ENCODE peak calls at places on chromosomes 13 and 19, in six cellular contexts. M, N, Y, X, S and B are unnamed samples.

GRCh38 chr13:111506131-111506530 is 185.7 kb downstream of the TEX29 start:
- DNase-seq in S (no peak), X (no peak), N (no peak), Y (no peak), M (no peak), B (no peak)

GRCh38 chr19:16764793-16765433 is 45.3 kb downstream of the NWD1 start:
- DNase-seq in M (no peak), N (no peak), Y (no peak), X (no peak), S (peak; percentile 35), B (no peak)

GRCh38 chr13:114049026-114049425 is 75.2 kb upstream of the C13orf46 start:
- DNase-seq in S (no peak), M (no peak), Y (no peak), X (no peak), N (peak; percentile 62), B (no peak)

GRCh38 chr13:74761794-74762193 is 627.6 kb upstream of the KLF12 start:
- DNase-seq in Y (no peak), N (no peak), X (peak; percentile 9), S (no peak), M (no peak), B (no peak)

GRCh38 chr13:106534844-106535551 is 464 bp downstream of the EFNB2 start:
- DNase-seq in N (peak; percentile 50), Y (no peak), S (peak; percentile 27), X (peak; percentile 32), M (peak; percentile 42), B (no peak)

GRCh38 chr19:14368011-14368513 is 13.2 kb upstream of the ADGRE5 start:
- DNase-seq in Y (no peak), N (no peak), S (peak; percentile 38), X (no peak), M (no peak), B (no peak)

GRCh38 chr13:88196106-88196505 is 524.9 kb downstream of the SLITRK5 start:
- DNase-seq in M (peak; percentile 2), Y (no peak), N (no peak), X (peak; percentile 13), S (no peak), B (no peak)

GRCh38 chr13:24161010-24161775 is 673 bp downstream of the SPATA13 start:
- DNase-seq in X (peak; percentile 44), M (peak; percentile 37), Y (no peak), N (peak; percentile 69), S (no peak), B (peak; percentile 88)

GRCh38 chr13:77026783-77027621 is at the start of gene FBXL3:
- DNase-seq in M (peak; percentile 91), S (peak; percentile 91), N (peak; percentile 90), X (peak; percentile 95), Y (peak; percentile 86), B (peak; percentile 98)

GRCh38 chr19:49590971-49591730 is at the start of gene PRR12:
- DNase-seq in N (peak; percentile 85), M (peak; percentile 72), X (peak; percentile 85), Y (peak; percentile 72), S (peak; percentile 57), B (peak; percentile 50)

GRCh38 chr19:52237771-52238400 is 31.5 kb upstream of the ZNF766 start:
- DNase-seq in Y (peak; percentile 56), S (peak; percentile 90), M (peak; percentile 72), X (peak; percentile 75), N (peak; percentile 75), B (no peak)

GRCh38 chr13:98571955-98572662 is 4.8 kb downstream of the STK24 start:
- DNase-seq in N (no peak), Y (no peak), S (no peak), M (peak; percentile 66), X (peak; percentile 22), B (no peak)

GRCh38 chr13:113109151-113110047 is 3.8 kb downstream of the F7 start:
- DNase-seq in Y (no peak), S (no peak), N (no peak), X (no peak), M (no peak), B (no peak)

GRCh38 chr19:8361921-8362793 is 1.8 kb upstream of the ANGPTL4 start:
- DNase-seq in S (peak; percentile 94), Y (peak; percentile 88), N (no peak), X (no peak), M (peak; percentile 98), B (peak; percentile 86)

DNA sequence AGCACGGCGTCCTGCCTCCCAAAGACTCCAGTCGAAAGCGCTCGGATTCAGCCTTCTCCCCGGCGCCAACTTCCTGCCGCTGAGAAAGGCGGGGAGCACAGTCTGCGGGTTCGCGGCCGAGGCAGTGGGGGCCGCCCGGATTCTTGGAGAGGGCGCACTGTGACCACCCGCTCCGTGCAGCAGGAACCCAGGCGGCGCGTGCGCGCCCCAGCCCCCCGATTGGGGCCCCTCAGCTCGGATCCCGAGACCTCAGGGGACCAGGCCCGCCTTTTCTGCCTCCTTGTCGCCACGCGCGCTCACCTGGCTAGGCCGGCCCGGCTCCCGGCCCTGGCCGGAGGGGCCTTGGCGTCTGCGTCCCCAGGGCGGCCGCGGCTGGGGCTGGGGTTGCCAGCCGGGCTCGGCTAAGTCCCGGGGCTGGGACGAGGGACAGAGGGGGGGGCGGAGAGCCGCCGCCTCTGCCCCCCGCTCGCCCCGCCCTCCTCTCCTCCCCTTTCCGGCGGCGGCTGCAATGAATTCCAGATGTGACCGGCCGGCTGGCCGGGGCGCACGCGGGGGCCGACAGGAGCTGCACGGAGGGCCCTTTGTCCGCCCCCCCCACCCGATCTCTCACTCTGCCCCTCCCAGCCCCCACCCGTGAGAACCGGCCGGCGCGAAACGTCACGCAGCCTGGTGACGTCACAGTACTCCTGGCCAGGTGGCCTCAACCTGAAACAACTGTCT is at the start of gene S1PR2:
- DNase-seq in X (peak; percentile 89), N (peak; percentile 68), M (peak; percentile 88), S (peak; percentile 89), Y (peak; percentile 80), B (peak; percentile 95)
- H3K4me1 ChIP-seq in X (no peaks in the 10 kb centered on the region), N (peaks cover 20% of the 10 kb centered on the region), M (peaks cover 19% of the 10 kb centered on the region), S (peaks cover 29% of the 10 kb centered on the region), Y (peaks cover 8% of the 10 kb centered on the region), B (peaks cover 68% of the 10 kb centered on the region)

GRCh38 chr13:99970761-99971575 is 599 bp downstream of the ZIC5 start:
- DNase-seq in S (no peak), M (no peak), Y (no peak), X (peak; percentile 76), N (no peak), B (peak; percentile 74)
- H3K27ac ChIP-seq in S (no peak overlapping the region), M (no peak overlapping the region), Y (no peak overlapping the region), X (peak overlapping the region; percentile 95), N (no peak overlapping the region), B (no peak overlapping the region)

DNA sequence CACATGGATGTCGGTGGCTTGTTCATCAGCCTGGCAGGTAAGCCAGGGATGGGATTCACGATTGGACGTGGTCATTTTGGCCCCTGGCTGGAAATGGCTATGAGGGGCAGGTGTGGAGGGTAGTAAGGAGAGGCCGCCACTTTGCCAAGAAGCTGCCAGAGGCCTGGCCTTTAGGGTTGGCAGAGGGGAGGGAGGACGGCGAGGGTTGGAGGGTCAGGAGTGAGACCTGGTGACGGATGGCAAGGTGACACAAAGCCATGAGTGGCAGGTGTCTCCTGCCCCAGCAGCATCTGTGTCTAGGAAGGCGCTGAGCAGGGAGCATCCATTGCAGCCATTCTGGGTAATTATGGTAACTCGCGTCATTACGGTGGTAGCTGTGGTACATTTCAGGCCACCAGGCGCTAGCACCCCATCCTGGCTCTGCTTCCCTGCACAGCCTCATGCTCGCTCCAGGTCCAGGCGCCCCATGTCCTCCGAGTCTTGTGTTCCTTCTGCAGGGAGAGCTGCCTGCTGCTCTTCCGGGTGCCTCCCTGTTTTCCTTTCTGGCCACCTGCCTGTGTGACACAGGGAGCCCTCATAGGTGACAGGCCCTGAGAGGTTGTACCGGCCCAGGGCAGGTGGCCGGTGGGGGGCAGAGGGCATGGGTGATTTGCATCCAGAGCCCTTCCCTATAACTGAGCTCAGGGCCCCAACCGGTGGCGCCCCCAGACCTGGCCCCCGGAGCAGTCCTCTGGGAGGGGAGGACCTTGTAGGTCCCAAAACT is 4.2 kb downstream of the SSBP4 start:
- DNase-seq in S (no peak), Y (no peak), N (no peak), X (no peak), M (no peak), B (peak; percentile 78)
- H3K4me1 ChIP-seq in S (peaks cover 16% of the 10 kb centered on the region), Y (peaks cover 31% of the 10 kb centered on the region), N (peaks cover 67% of the 10 kb centered on the region), X (peaks cover 4% of the 10 kb centered on the region), M (peaks cover 33% of the 10 kb centered on the region), B (peaks cover 36% of the 10 kb centered on the region)

GRCh38 chr19:46412983-46413261 is 442 bp downstream of the CCDC8 start:
- DNase-seq in N (no peak), X (no peak), M (no peak), Y (no peak), S (no peak), B (no peak)

GRCh38 chr19:46411088-46412033 is 2.0 kb downstream of the CCDC8 start:
- DNase-seq in N (no peak), Y (no peak), M (no peak), X (no peak), S (no peak), B (no peak)

GRCh38 chr19:46416077-46416709 is 2.8 kb upstream of the CCDC8 start:
- DNase-seq in M (peak; percentile 83), X (peak; percentile 96), Y (peak; percentile 90), S (peak; percentile 65), N (peak; percentile 55), B (peak; percentile 74)

GRCh38 chr19:46412034-46412982 is 1.1 kb downstream of the CCDC8 start:
- DNase-seq in N (no peak), M (no peak), Y (no peak), S (no peak), X (peak; percentile 47), B (peak; percentile 80)

GRCh38 chr19:46413262-46414031 is at the start of gene CCDC8:
- DNase-seq in N (no peak), M (peak; percentile 98), S (peak; percentile 39), Y (peak; percentile 95), X (peak; percentile 99), B (peak; percentile 80)
- H3K27ac ChIP-seq in N (no peak within 1 kb of the TSS), M (peak within 1 kb of the TSS; percentile 44), S (peak within 1 kb of the TSS; percentile 31), Y (peak within 1 kb of the TSS; percentile 60), X (peak within 1 kb of the TSS; percentile 75), B (peak within 1 kb of the TSS; percentile 60)

DNA sequence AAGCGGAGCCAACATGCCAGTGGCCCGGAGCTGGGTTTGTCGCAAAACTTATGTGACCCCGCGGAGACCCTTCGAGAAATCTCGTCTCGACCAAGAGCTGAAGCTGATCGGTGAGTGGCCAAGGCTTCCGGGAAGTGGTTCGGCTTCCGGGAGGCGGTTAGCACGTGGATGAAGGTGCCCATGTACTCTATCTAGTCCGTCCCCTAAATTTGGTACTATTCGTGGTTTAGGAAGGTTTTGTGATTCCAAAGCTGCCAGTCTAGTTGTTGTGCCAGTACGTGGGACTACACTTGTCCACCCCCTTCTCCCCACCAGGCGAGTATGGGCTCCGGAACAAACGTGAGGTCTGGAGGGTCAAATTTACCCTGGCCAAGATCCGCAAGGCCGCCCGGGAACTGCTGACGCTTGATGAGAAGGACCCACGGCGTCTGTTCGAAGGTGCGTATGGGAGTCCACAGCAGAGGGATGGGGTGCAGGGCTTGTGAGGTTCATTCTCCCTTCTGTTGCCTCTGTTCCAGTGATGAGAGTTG is 579 bp downstream of the RPS9 start:
- DNase-seq in Y (no peak), S (no peak), M (no peak), N (no peak), X (no peak), B (no peak)
- H3K4me1 ChIP-seq in Y (peaks cover 13% of the 10 kb centered on the region), S (peaks cover 8% of the 10 kb centered on the region), M (peaks cover 12% of the 10 kb centered on the region), N (peaks cover 49% of the 10 kb centered on the region), X (peaks cover 5% of the 10 kb centered on the region), B (peaks cover 59% of the 10 kb centered on the region)

GRCh38 chr19:19409235-19410030 is 4.0 kb downstream of the GATAD2A start:
- DNase-seq in X (peak; percentile 17), S (peak; percentile 97), Y (no peak), M (no peak), N (no peak), B (no peak)
- H3K27ac ChIP-seq in X (no peak overlapping the region), S (peak overlapping the region; percentile 39), Y (no peak overlapping the region), M (no peak overlapping the region), N (no peak overlapping the region), B (no peak overlapping the region)